ENCODE peak calls at places on chromosomes 1 and 21, in six cellular contexts. L is ovary, C is HEK293T, I is OCI-LY7, D is NCI-H1048, Z is activated T-cell treated with anti-CD3 and anti-CD28 coated beads for 48 hours. P is an unnamed sample.

GRCh38 chr21:34073032-34073748 is at the start of the genes MRPS6 and SLC5A3:
- DNase-seq in L (peak; percentile 87), C (peak; percentile 96), I (peak; percentile 90), D (peak; percentile 71), Z (peak; percentile 73), P (peak; percentile 87)

GRCh38 chr1:247079141-247079874 is 697 bp upstream of the ZNF670 start:
- DNase-seq in L (no peak), C (peak; percentile 14), I (no peak), D (no peak), Z (no peak), P (no peak)

GRCh38 chr1:179169616-179170467 is 59.6 kb downstream of the ABL2 start:
- DNase-seq in L (no peak), C (no peak), I (no peak), D (no peak), Z (no peak), P (no peak)

GRCh38 chr1:8378202-8378601 is 60.3 kb downstream of the SLC45A1 start:
- DNase-seq in L (no peak), C (no peak), I (no peak), D (no peak), Z (no peak), P (peak; percentile 10)

GRCh38 chr1:224681816-224682215 is 65.7 kb downstream of the CNIH3 start:
- DNase-seq in L (no peak), C (no peak), I (no peak), D (no peak), Z (no peak), P (peak; percentile 17)

GRCh38 chr1:236753554-236753953 is 41.5 kb upstream of the MTR start:
- DNase-seq in L (no peak), C (peak; percentile 30), I (peak; percentile 31), D (peak; percentile 22), Z (no peak), P (no peak)

GRCh38 chr1:151398691-151399065 is 695 bp upstream of the PSMB4 start:
- DNase-seq in L (no peak), C (no peak), I (peak; percentile 36), D (no peak), Z (no peak), P (no peak)

GRCh38 chr1:228978486-228979324 is 243.4 kb downstream of the RHOU start:
- DNase-seq in L (peak; percentile 76), C (no peak), I (no peak), D (no peak), Z (no peak), P (peak; percentile 79)

GRCh38 chr1:84442256-84442655 is 36.8 kb upstream of the RPF1 start:
- DNase-seq in L (no peak), C (peak; percentile 27), I (peak; percentile 60), D (no peak), Z (no peak), P (no peak)

P was measured in thyroid gland.